ENCODE peak calls at places on chromosome 12, in four cellular contexts. K, J, P and H are unnamed samples.

GRCh38 chr12:67269632-67270578 is 747 bp downstream of the CAND1 start:
- DNase-seq in P (peak; percentile 29), K (peak; percentile 38), J (no peak), H (peak; percentile 26)

GRCh38 chr12:65113621-65114035 is 7.5 kb downstream of the WIF1 start:
- DNase-seq in P (no peak), J (no peak), K (no peak), H (no peak)

GRCh38 chr12:9064815-9065606 is 50.7 kb downstream of the A2M start:
- DNase-seq in J (no peak), P (peak; percentile 56), K (peak; percentile 38), H (peak; percentile 27)

GRCh38 chr12:104588048-104588942 is 131.5 kb downstream of the CHST11 start:
- DNase-seq in K (no peak), P (no peak), J (no peak), H (no peak)

GRCh38 chr12:41466762-41467270 is 278.7 kb downstream of the PDZRN4 start:
- DNase-seq in J (no peak), K (no peak), P (peak; percentile 32), H (no peak)

GRCh38 chr12:18411453-18411852 is 150.1 kb downstream of the PIK3C2G start:
- DNase-seq in P (no peak), K (no peak), J (no peak), H (no peak)

GRCh38 chr12:56657416-56658379 is 11.9 kb upstream of the ATP5F1B start:
- DNase-seq in J (no peak), P (no peak), K (peak; percentile 47), H (peak; percentile 52)

GRCh38 chr12:48183876-48184548 is 568 bp downstream of the CCDC184 start:
- DNase-seq in P (no peak), K (peak; percentile 37), J (no peak), H (no peak)

GRCh38 chr12:6765634-6766581 is at the start of gene PTMS:
- DNase-seq in P (peak; percentile 98), K (peak; percentile 70), J (no peak), H (peak; percentile 75)
- TF ChIP-seq CTCF in P (no peak), K (no peak), J (no peak), H (no peak)

DNA sequence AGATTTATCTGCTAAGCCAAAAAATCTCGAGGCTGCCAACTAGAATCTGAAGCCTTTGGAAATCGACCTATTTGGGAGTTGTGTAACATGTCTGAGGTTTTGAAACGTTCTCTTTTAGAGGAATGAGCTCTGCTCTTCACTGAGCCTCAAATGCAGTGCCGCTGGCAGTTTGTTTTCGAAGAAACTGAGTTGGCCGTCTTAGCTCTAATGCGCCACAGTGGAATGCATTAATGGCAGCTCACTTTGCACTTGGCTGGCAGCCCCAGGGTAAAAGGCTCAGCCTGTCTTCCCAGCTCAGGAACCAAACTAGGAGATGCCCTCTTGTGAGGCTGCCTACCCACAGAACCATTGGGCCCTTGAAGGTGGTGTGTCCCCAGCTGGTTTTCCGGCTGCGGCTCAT is 53.8 kb downstream of the SFSWAP start:
- DNase-seq in K (no peak), J (no peak), P (no peak), H (no peak)
- TF ChIP-seq CTCF in K (no peak), J (no peak), P (no peak), H (no peak)

DNA sequence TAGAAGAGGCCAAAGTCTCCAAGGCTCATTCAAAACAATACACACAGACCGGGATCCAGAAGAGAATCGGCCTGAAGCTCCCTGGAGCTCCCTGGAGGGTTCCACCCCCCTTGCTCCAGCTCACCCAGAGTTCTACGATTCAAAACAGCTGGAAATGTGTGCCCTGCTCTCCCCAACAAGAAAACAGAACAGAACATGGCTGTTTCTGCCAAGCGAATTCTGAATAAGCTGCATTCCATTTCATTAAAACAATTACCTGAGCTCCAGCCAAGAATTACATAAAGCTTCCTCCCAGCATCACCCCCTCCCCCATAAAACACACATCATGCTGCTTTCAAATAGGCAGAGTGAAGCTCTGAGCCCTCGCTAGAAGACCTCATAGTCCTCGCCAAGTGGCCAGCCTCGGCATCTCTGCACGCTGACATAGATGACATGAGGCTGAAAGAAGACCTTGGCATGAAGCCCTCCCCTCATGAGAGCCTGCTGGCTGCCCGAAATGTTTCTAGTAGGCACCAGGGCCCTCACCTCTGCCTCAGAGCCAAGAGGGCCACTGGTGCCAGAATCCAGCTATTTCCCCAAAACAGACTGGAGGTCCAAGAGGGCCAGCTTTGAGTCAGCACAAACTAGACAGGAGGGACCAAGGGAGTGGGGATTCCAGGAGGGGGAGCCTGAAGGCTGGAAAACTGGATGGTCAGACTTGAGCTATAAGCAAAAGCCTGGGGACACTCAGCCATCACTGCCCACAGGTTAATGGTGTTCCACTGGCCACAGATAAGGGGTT is 8.3 kb downstream of the PXN start:
- DNase-seq in K (no peak), P (peak; percentile 97), J (peak; percentile 65), H (no peak)
- TF ChIP-seq CTCF in K (no peak), P (peak; percentile 25), J (peak; percentile 13), H (no peak)

DNA sequence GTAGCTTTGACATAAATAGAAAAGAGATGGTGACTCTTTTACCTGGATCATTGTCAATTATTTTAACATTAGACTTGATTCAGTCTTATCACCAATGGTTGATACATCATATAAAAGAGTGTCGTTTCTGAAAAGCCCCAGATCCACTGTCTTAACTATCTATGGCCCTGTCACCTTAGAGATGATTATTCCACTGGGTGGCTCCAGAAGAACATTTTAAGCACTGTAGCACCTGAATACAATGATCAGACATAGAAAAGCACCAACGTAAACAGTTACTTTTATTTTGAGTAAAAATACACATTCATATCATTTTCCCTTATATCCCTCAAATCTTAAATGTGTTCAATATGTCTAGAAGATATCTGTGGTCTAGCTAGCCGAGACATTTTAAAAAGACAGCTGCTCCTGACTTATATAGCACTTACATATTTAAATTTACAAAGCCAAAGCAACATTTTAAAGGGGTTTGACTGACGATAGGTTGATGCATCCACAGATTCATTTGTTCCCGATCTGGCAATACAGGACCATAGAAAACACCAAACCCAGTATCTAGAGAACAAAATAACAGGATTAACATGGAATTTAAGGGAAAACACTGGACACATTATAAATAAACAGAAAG is 32.9 kb downstream of the TSPAN8 start:
- DNase-seq in P (no peak), J (no peak), K (no peak), H (no peak)
- TF ChIP-seq CTCF in P (no peak), J (no peak), K (no peak), H (no peak)

GRCh38 chr12:116590561-116590960 is 31.4 kb downstream of the MAP1LC3B2 start:
- DNase-seq in K (no peak), J (no peak), P (no peak), H (no peak)
- TF ChIP-seq CTCF in K (no peak), J (no peak), P (no peak), H (no peak)

GRCh38 chr12:98440165-98440581 is 75.2 kb upstream of the TMPO start:
- DNase-seq in P (peak; percentile 98), K (no peak), J (peak; percentile 91), H (no peak)
- TF ChIP-seq CTCF in P (no peak), K (no peak), J (no peak), H (no peak)

GRCh38 chr12:109599087-109599486 is 25.5 kb downstream of the MVK start:
- DNase-seq in P (no peak), K (no peak), J (no peak), H (no peak)

GRCh38 chr12:109597414-109597794 is 23.8 kb downstream of the MVK start:
- DNase-seq in P (no peak), K (no peak), J (no peak), H (no peak)

GRCh38 chr12:109598428-109598854 is 24.8 kb downstream of the MVK start:
- DNase-seq in P (no peak), J (no peak), K (no peak), H (no peak)

GRCh38 chr12:109596418-109597244 is 23.0 kb downstream of the MVK start:
- DNase-seq in K (no peak), P (no peak), J (no peak), H (no peak)

GRCh38 chr12:109597795-109598427 is 24.3 kb downstream of the MVK start:
- DNase-seq in P (peak; percentile 89), K (peak; percentile 90), J (peak; percentile 7), H (peak; percentile 86)
- TF ChIP-seq CTCF in P (peak; percentile 98), K (peak; percentile 91), J (peak; percentile 97), H (peak; percentile 90)

DNA sequence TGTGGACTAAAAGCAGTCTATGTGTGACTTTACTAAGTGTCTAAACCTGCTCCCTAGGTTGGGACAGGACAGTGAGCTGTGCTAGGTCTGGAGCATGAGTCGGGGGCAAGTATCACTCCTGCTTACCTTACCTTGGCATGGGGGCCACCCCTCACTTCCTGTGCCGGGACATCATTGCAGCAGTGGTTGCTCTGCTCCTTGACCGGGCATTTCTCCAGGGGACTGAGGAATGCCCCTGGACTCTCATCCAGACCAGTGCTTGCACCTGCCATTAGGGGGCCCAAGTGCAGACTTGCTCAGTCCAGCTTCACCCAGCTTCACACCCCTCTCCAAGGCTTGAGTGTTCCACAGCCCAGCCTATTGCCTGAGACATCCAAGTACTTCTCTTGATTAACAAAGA is 84.7 kb upstream of the NELL2 start:
- DNase-seq in J (no peak), K (no peak), P (no peak), H (no peak)
- TF ChIP-seq CTCF in J (no peak), K (no peak), P (no peak), H (no peak)

GRCh38 chr12:51889216-51890134 is 1.6 kb downstream of the ANKRD33 start:
- DNase-seq in K (peak; percentile 27), J (no peak), P (peak; percentile 46), H (no peak)
- TF ChIP-seq CTCF in K (no peak), J (peak; percentile 12), P (peak; percentile 3), H (no peak)